ENCODE peak calls at places on chromosomes 4 and X, in nine cellular contexts. U, E, K, D, Q, V, I, N and C are unnamed samples.

GRCh38 chr4:181911420-181911819 is 331.8 kb upstream of the TENM3 start:
- DNase-seq in K (no peak), Q (no peak), I (no peak), U (no peak), V (no peak), N (no peak), D (no peak), E (no peak), C (no peak)

GRCh38 chr4:140971077-140971792 is 162.0 kb downstream of the RNF150 start:
- DNase-seq in E (no peak), K (no peak), Q (no peak), U (no peak), D (no peak), N (no peak), V (no peak), I (no peak), C (no peak)

GRCh38 chr4:158657291-158657690 is 14.4 kb downstream of the C4orf46 start:
- DNase-seq in V (no peak), U (no peak), K (no peak), Q (no peak), D (no peak), I (no peak), N (no peak), E (no peak), C (no peak)

GRCh38 chr4:7770675-7771050 is 169.0 kb downstream of the AFAP1 start:
- DNase-seq in I (no peak), D (no peak), V (no peak), E (no peak), U (no peak), K (no peak), N (no peak), Q (peak), C (no peak)

GRCh38 chr4:158302076-158302866 is 92.0 kb downstream of the TMEM144 start:
- DNase-seq in N (no peak), E (no peak), K (no peak), U (no peak), I (no peak), V (no peak), Q (no peak), D (no peak), C (no peak)

GRCh38 chr4:13088726-13089658 is 395.1 kb downstream of the RAB28 start:
- DNase-seq in N (no peak), E (no peak), Q (no peak), V (no peak), I (no peak), D (no peak), K (no peak), U (no peak), C (no peak)

GRCh38 chr4:124499266-124499665 is 213.3 kb downstream of the ANKRD50 start:
- DNase-seq in N (no peak), Q (no peak), V (no peak), E (no peak), K (no peak), D (no peak), I (no peak), U (no peak), C (no peak)

GRCh38 chrX:70669120-70669519 is 224.5 kb downstream of the DLG3 start:
- DNase-seq in V (no peak), I (no peak), U (no peak), K (no peak), D (no peak), N (no peak), E (no peak), Q (no peak), C (no peak)

GRCh38 chr4:139265654-139266053 is 14.4 kb downstream of the MGARP start:
- DNase-seq in D (no peak), K (no peak), I (no peak), N (no peak), E (no peak), Q (no peak), V (no peak), U (no peak), C (no peak)

GRCh38 chr4:149234798-149235197 is 580.8 kb downstream of the IQCM start:
- DNase-seq in K (no peak), E (no peak), U (no peak), V (no peak), D (no peak), I (no peak), Q (no peak), N (no peak), C (no peak)

GRCh38 chr4:76028242-76028859 is 5.1 kb upstream of the CXCL10 start:
- DNase-seq in N (no peak), V (no peak), U (no peak), D (no peak), K (no peak), I (no peak), Q (no peak), E (no peak), C (no peak)

GRCh38 chr4:147749811-147750321 is 18.0 kb downstream of the ARHGAP10 start:
- DNase-seq in Q (no peak), K (no peak), E (no peak), V (no peak), N (no peak), I (no peak), U (no peak), D (no peak), C (no peak)

GRCh38 chr4:8248091-8248490 is 21.5 kb upstream of the HTRA3 start:
- DNase-seq in E (no peak), I (no peak), V (no peak), D (no peak), N (no peak), K (no peak), U (no peak), Q (no peak), C (no peak)

GRCh38 chr4:173370130-173370476 is 651 bp upstream of the SAP30 start:
- DNase-seq in I (peak), E (no peak), N (peak), V (no peak), Q (peak), D (peak), U (no peak), K (peak), C (peak)

GRCh38 chr4:23232987-23233386 is 540.2 kb downstream of the GBA3 start:
- DNase-seq in K (no peak), I (no peak), U (no peak), V (no peak), N (no peak), Q (no peak), E (no peak), D (no peak), C (no peak)

GRCh38 chrX:85111347-85111746 is 107.7 kb downstream of the APOOL start:
- DNase-seq in N (no peak), I (no peak), E (no peak), U (no peak), D (no peak), K (no peak), Q (no peak), V (no peak), C (no peak)

GRCh38 chrX:1433646-1434357 is 18.9 kb downstream of the ASMTL start:
- DNase-seq in N (no peak), D (no peak), I (no peak), K (no peak), E (no peak), Q (no peak), V (no peak), U (no peak), C (no peak)

GRCh38 chrX:136822337-136823095 is 41.8 kb upstream of the ARHGEF6 start:
- DNase-seq in K (no peak), N (no peak), U (no peak), Q (no peak), D (no peak), E (no peak), V (no peak), I (no peak), C (no peak)

GRCh38 chrX:21926527-21927278 is 13.8 kb upstream of the SMS start:
- DNase-seq in E (peak), Q (no peak), D (no peak), K (no peak), V (no peak), U (peak), I (no peak), N (no peak), C (no peak)

GRCh38 chrX:120749141-120749846 is 119.4 kb upstream of the C1GALT1C1 start:
- DNase-seq in U (no peak), N (peak), E (no peak), V (no peak), K (no peak), Q (no peak), D (no peak), I (no peak), C (no peak)

GRCh38 chrX:151396042-151396826 is 772 bp upstream of the VMA21 start:
- DNase-seq in E (peak), V (no peak), U (no peak), K (no peak), D (no peak), I (no peak), Q (no peak), N (peak), C (peak)

GRCh38 chr4:109441858-109442480 is 8.4 kb downstream of the SEC24B start:
- DNase-seq in I (no peak), E (no peak), D (no peak), Q (no peak), N (no peak), U (no peak), K (no peak), V (no peak), C (no peak)
- H3K27ac ChIP-seq in I (no peak), E (no peak), D (no peak), Q (no peak), N (no peak), U (no peak), K (peak), V (no peak), C (no peak)

GRCh38 chr4:11739992-11740391 is 311.3 kb upstream of the HS3ST1 start:
- DNase-seq in E (no peak), Q (no peak), U (no peak), I (no peak), N (no peak), K (no peak), D (no peak), V (no peak), C (no peak)
- TF ChIP-seq POLR2A in E (no peak), Q (no peak), U (no peak), I (no peak), N (no peak), K (no peak), D (no peak), V (no peak), C (no peak)

GRCh38 chr4:145909331-145909730 is 29.3 kb downstream of the ZNF827 start:
- DNase-seq in K (no peak), U (no peak), D (no peak), I (peak), N (no peak), E (no peak), Q (peak), V (peak), C (peak)

GRCh38 chr4:145904413-145905177 is 34.0 kb downstream of the ZNF827 start:
- DNase-seq in I (no peak), K (no peak), U (no peak), D (no peak), Q (no peak), N (no peak), E (no peak), V (no peak), C (no peak)

GRCh38 chr4:145909773-145910172 is 28.9 kb downstream of the ZNF827 start:
- DNase-seq in E (no peak), K (no peak), I (no peak), Q (no peak), U (no peak), V (peak), N (no peak), D (no peak), C (peak)

GRCh38 chr4:145907363-145907762 is 31.3 kb downstream of the ZNF827 start:
- DNase-seq in I (no peak), U (no peak), K (no peak), Q (no peak), E (no peak), V (no peak), D (peak), N (no peak), C (no peak)

GRCh38 chr4:145907827-145908226 is 30.8 kb downstream of the ZNF827 start:
- DNase-seq in Q (no peak), I (no peak), E (no peak), D (no peak), N (no peak), V (no peak), U (no peak), K (no peak), C (no peak)
- H3K27ac ChIP-seq in Q (no peak), I (no peak), E (no peak), D (no peak), N (no peak), V (no peak), U (no peak), K (no peak), C (no peak)

DNA sequence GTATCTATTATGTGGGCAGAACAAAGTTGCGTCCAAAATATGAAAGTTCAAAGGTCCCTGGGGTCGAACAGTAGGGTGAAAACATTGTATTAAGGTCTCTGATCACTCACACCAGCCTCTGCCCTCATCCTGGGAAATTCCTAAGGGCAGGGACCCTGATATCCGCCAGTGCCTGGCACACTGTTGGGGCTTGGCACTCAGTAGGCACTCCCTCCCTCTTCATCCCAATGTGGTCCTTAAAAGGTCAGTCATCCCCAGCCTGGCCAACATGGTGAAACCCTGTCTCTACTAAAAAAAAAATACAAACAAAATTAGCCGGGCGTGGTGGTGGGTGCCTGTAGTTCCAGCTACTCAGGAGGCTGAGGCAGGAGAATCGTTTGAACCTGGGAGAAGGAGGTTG is 6.3 kb downstream of the NDUFB11 start:
- DNase-seq in E (no peak), U (no peak), D (peak), V (no peak), I (no peak), Q (no peak), N (no peak), K (no peak), C (no peak)
- TF ChIP-seq POLR2A in E (no peak), U (no peak), D (no peak), V (no peak), I (no peak), Q (no peak), N (no peak), K (no peak), C (no peak)